ENCODE peak calls at places on chromosomes 11 and 22, in eight cellular contexts. Y is GM23248; N is hepatocyte; R is neural progenitor cell; X is stomach; U is testis; Q is naive thymus-derived CD4-positive, alpha-beta T cell; L is suprapubic skin. P is an unnamed sample. For H3K4me1, the result is how much of the 10 kb centered on the place peaks cover.

GRCh38 chr11:88631497-88631896 is 294.0 kb upstream of the CTSC start:
- DNase-seq in R (peak), L (no peak), Y (peak), N (peak), U (no peak), X (no peak), Q (no peak), P (peak)

GRCh38 chr11:32830413-32830738 is 649 bp downstream of the PRRG4 start:
- DNase-seq in Q (no peak), N (peak), X (peak), L (no peak), R (no peak), Y (no peak), U (no peak), P (no peak)

GRCh38 chr22:39771486-39771885 is 122.1 kb downstream of the ENTHD1 start:
- DNase-seq in N (no peak), X (no peak), Q (no peak), Y (no peak), U (no peak), L (no peak), R (no peak), P (no peak)

GRCh38 chr11:67265633-67266423 is 445 bp upstream of the GRK2 start:
- DNase-seq in Q (peak), L (no peak), N (peak), X (peak), U (peak), R (peak), Y (peak), P (peak)

GRCh38 chr22:46641829-46642266 is 21.7 kb downstream of the GRAMD4 start:
- DNase-seq in X (no peak), U (no peak), Q (no peak), R (no peak), L (no peak), N (no peak), Y (peak), P (no peak)

GRCh38 chr11:81301426-81301825 is 1432.2 kb downstream of the FAM181B start:
- DNase-seq in N (peak), U (no peak), R (no peak), Q (no peak), X (no peak), Y (no peak), L (no peak), P (no peak)

GRCh38 chr22:37802310-37803194 is 5.2 kb upstream of the GCAT start:
- DNase-seq in X (peak), L (no peak), N (peak), R (peak), Q (no peak), Y (peak), U (peak), P (peak)

GRCh38 chr22:42768385-42769035 is 47.8 kb upstream of the A4GALT start:
- DNase-seq in L (no peak), X (no peak), R (peak), Y (no peak), U (no peak), N (peak), Q (no peak), P (no peak)

GRCh38 chr11:126139541-126140091 is 71.8 kb downstream of the RPUSD4 start:
- DNase-seq in Q (no peak), U (peak), N (no peak), R (no peak), Y (peak), X (no peak), L (no peak), P (peak)

GRCh38 chr22:38572065-38572464 is 2.1 kb upstream of the DMC1 start:
- DNase-seq in L (no peak), Y (peak), X (no peak), U (peak), R (peak), N (peak), Q (peak), P (peak)

GRCh38 chr22:17742528-17742902 is 31.8 kb downstream of the BID start:
- DNase-seq in L (no peak), N (peak), R (peak), X (peak), Q (peak), U (peak), Y (peak), P (peak)

GRCh38 chr11:122659676-122660571 is 4.4 kb downstream of the UBASH3B start:
- DNase-seq in Y (no peak), N (no peak), X (no peak), U (no peak), R (no peak), L (no peak), Q (no peak), P (no peak)

GRCh38 chr11:117610045-117610444 is 187.0 kb downstream of the DSCAML1 start:
- DNase-seq in Q (no peak), N (no peak), X (no peak), L (no peak), U (no peak), R (no peak), Y (no peak), P (no peak)

GRCh38 chr11:132453411-132453810 is 1078.9 kb downstream of the OPCML start:
- DNase-seq in N (no peak), Q (no peak), L (no peak), U (no peak), X (no peak), R (no peak), Y (peak), P (peak)

GRCh38 chr11:130121430-130121978 is 38.1 kb upstream of the ST14 start:
- DNase-seq in L (no peak), Q (no peak), Y (peak), X (no peak), U (no peak), N (no peak), R (no peak), P (no peak)

DNA sequence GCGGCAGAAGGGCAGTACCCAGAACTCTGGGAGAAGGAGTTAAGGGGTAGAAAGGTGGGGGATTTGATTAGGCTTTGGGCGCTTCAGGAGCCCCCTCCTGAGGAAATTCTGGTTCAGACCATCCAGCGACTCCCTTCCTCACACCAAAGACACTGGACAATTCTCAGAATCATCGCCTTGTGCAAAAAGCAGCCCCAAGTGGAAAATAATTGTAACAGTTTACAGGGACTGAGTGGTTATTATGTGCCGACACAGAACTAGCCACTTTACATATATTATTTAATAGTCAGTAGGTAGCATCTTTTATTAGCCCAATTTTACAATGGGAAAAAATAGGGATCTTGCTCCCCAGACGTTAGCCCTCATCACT is 667 bp upstream of the TRIM3 start:
- DNase-seq in L (no peak), U (no peak), Q (no peak), Y (no peak), X (no peak), R (no peak), N (no peak), P (no peak)
- H3K27ac ChIP-seq in L (peak), U (peak), Q (peak), Y (peak), X (peak), R (peak), N (peak), P (peak)

DNA sequence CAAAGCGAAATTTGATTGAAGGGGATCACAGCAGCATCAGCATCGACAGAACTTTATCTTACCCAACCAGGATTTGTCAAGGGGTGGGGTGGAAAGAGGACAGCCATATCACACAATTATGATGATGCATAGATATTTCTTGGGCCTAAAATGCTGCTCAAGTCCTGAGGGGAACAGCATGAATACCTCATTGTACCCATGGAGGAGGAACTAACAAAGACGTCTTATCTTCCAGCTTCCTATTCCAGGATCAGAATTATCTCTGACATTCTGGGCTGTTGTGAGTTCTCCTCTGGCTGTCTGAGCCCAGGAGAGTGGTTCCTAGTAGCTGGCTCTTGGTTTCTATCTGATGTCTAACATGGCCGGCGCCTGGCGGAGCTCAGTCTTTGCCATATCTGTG is 68.3 kb upstream of the TIMP3 start:
- DNase-seq in R (no peak), N (no peak), Q (no peak), X (no peak), L (no peak), Y (no peak), U (no peak), P (no peak)
- H3K4me3 ChIP-seq in R (no peak), N (no peak), Q (no peak), X (no peak), L (no peak), Y (no peak), U (no peak), P (no peak)

GRCh38 chr11:2911088-2912037 is 17.9 kb downstream of the PHLDA2 start:
- DNase-seq in R (no peak), Q (no peak), N (peak), X (no peak), L (no peak), Y (no peak), U (no peak), P (no peak)
- H3K4me1 ChIP-seq in R (under half), Q (under half), N (under half), X (half or more), L (under half), Y (under half), U (under half), P (under half)

DNA sequence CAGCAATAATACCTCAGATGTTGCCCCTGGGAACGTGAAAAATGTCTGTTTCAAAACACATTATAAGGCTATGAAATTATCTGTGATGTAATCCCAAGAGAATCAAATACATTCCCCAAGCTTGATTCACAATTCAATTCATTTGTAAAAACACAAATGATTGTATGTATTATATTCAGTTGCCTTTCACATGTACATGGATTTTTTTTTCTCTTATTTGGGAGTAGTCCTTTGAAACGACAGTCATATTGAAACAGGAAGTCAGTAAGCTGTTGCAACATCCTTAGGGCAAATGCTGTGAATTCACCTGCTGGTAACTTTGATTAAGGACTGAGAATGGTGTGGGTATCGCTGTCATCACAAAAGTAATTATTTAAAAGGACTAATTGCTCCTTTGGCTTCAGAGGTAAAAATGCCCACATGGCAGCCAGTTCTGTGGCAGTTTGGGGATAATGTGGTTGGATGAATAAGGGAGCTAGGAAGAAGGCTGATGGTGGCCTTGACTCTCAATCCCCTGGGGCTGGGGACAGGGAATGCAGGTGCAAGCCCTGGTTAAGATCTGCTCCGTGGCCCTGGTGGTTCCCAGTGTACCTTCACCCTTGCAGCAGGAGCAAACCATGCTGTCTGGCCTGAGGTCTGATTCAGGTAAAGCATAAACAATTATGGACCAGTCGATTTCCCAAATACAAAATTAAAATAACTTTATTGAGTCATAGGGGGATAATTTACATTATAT is 13.3 kb downstream of the EHF start:
- DNase-seq in L (no peak), Q (no peak), N (no peak), X (no peak), U (no peak), R (no peak), Y (peak), P (peak)
- H3K27ac ChIP-seq in L (peak), Q (no peak), N (peak), X (peak), U (no peak), R (no peak), Y (no peak), P (no peak)

GRCh38 chr11:110294509-110294908 is 1.9 kb downstream of the RDX start:
- DNase-seq in R (peak), U (no peak), X (no peak), L (no peak), Y (no peak), Q (no peak), N (no peak), P (no peak)
- H3K4me3 ChIP-seq in R (peak), U (peak), X (peak), L (peak), Y (peak), Q (no peak), N (peak), P (peak)

P was measured in endodermal cell.